ENCODE peak calls at places on chromosome 13, in seven cellular contexts. E, S, Q, X, N, T and D are unnamed samples.

GRCh38 chr13:51770681-51771417 is 33.1 kb downstream of the DHRS12 start:
- DNase-seq in E (peak; percentile 52), S (no peak), Q (no peak), X (no peak), N (no peak), T (no peak), D (no peak)

GRCh38 chr13:41420146-41420545 is 37.2 kb upstream of the RGCC start:
- DNase-seq in E (no peak), S (no peak), Q (no peak), X (no peak), N (no peak), T (no peak), D (no peak)

GRCh38 chr13:109843695-109844094 is 57.3 kb upstream of the IRS2 start:
- DNase-seq in E (no peak), S (no peak), Q (no peak), X (no peak), N (no peak), T (no peak), D (no peak)

GRCh38 chr13:51643114-51643881 is 59.0 kb downstream of the WDFY2 start:
- DNase-seq in E (no peak), S (peak; percentile 39), Q (no peak), X (no peak), N (no peak), T (peak; percentile 94), D (no peak)

GRCh38 chr13:105530468-105530867 is 1005.0 kb downstream of the EFNB2 start:
- DNase-seq in E (no peak), S (no peak), Q (no peak), X (no peak), N (no peak), T (no peak), D (no peak)

GRCh38 chr13:110109910-110110309 is 197.0 kb downstream of the COL4A1 start:
- DNase-seq in E (peak; percentile 26), S (no peak), Q (no peak), X (no peak), N (no peak), T (peak; percentile 90), D (no peak)

GRCh38 chr13:58680115-58680514 is 1048.6 kb downstream of the PCDH17 start:
- DNase-seq in E (no peak), S (no peak), Q (no peak), X (no peak), N (no peak), T (no peak), D (no peak)

GRCh38 chr13:48233886-48234488 is 981 bp downstream of the ITM2B start:
- DNase-seq in E (no peak), S (no peak), Q (no peak), X (no peak), N (no peak), T (no peak), D (peak; percentile 22)

GRCh38 chr13:37666036-37666435 is 67.5 kb upstream of the POSTN start:
- DNase-seq in E (no peak), S (no peak), Q (no peak), X (no peak), N (no peak), T (no peak), D (no peak)

GRCh38 chr13:112246731-112247470 is 129.3 kb upstream of the SPACA7 start:
- DNase-seq in E (no peak), S (no peak), Q (no peak), X (no peak), N (no peak), T (no peak), D (no peak)

GRCh38 chr13:108645376-108645775 is 16.0 kb downstream of the MYO16 start:
- DNase-seq in E (no peak), S (no peak), Q (no peak), X (no peak), N (no peak), T (no peak), D (no peak)

GRCh38 chr13:112842343-112842856 is 126.6 kb upstream of the MCF2L start:
- DNase-seq in E (no peak), S (no peak), Q (no peak), X (no peak), N (no peak), T (peak; percentile 61), D (no peak)

GRCh38 chr13:30034448-30034795 is 184.0 kb upstream of the UBL3 start:
- DNase-seq in E (no peak), S (no peak), Q (no peak), X (no peak), N (no peak), T (no peak), D (no peak)

GRCh38 chr13:45258339-45258685 is 57.5 kb upstream of the KCTD4 start:
- DNase-seq in E (no peak), S (peak; percentile 10), Q (no peak), X (peak; percentile 55), N (no peak), T (no peak), D (no peak)

GRCh38 chr13:51152713-51153112 is 41.6 kb upstream of the C13orf42 start:
- DNase-seq in E (no peak), S (no peak), Q (no peak), X (no peak), N (no peak), T (peak; percentile 69), D (no peak)

GRCh38 chr13:76314495-76314894 is 571.7 kb downstream of the KCTD12 start:
- DNase-seq in E (no peak), S (no peak), Q (no peak), X (no peak), N (no peak), T (no peak), D (no peak)

GRCh38 chr13:44667950-44668349 is 91.8 kb upstream of the TSC22D1 start:
- DNase-seq in E (no peak), S (no peak), Q (no peak), X (no peak), N (no peak), T (no peak), D (no peak)

GRCh38 chr13:51801631-51802099 is 2.3 kb downstream of the DHRS12 start:
- DNase-seq in E (peak; percentile 93), S (no peak), Q (peak; percentile 79), X (peak; percentile 90), N (peak; percentile 80), T (no peak), D (peak; percentile 87)

GRCh38 chr13:100131863-100132574 is 43.1 kb downstream of the PCCA start:
- DNase-seq in E (no peak), S (peak; percentile 32), Q (no peak), X (no peak), N (no peak), T (peak; percentile 96), D (no peak)

GRCh38 chr13:25421602-25422001 is 49.8 kb downstream of the ATP8A2 start:
- DNase-seq in E (no peak), S (peak; percentile 21), Q (no peak), X (no peak), N (no peak), T (no peak), D (no peak)

GRCh38 chr13:44576396-44577235 is 486 bp upstream of the TSC22D1 start:
- DNase-seq in E (peak; percentile 41), S (no peak), Q (no peak), X (peak; percentile 52), N (peak; percentile 40), T (no peak), D (peak; percentile 7)

GRCh38 chr13:26561636-26562537 is 4.4 kb downstream of the WASF3 start:
- DNase-seq in E (no peak), S (peak; percentile 35), Q (no peak), X (no peak), N (no peak), T (peak; percentile 53), D (no peak)

GRCh38 chr13:81927347-81927746 is 1586.4 kb upstream of the SPRY2 start:
- DNase-seq in E (no peak), S (peak; percentile 5), Q (no peak), X (no peak), N (no peak), T (no peak), D (no peak)

GRCh38 chr13:41568990-41569387 is 111.6 kb downstream of the RGCC start:
- DNase-seq in E (no peak), S (no peak), Q (no peak), X (no peak), N (no peak), T (no peak), D (peak; percentile 48)

GRCh38 chr13:91346848-91347211 is 657 bp upstream of the MIR17HG start:
- DNase-seq in E (peak; percentile 55), S (no peak), Q (peak; percentile 27), X (no peak), N (peak; percentile 44), T (no peak), D (peak; percentile 21)

GRCh38 chr13:103539265-103539664 is 473.0 kb upstream of the SLC10A2 start:
- DNase-seq in E (no peak), S (no peak), Q (peak; percentile 27), X (no peak), N (no peak), T (no peak), D (no peak)
- H3K27ac ChIP-seq in E (no peak overlapping the region), S (no peak overlapping the region), Q (no peak overlapping the region), X (no peak overlapping the region), N (no peak overlapping the region), T (no peak overlapping the region), D (no peak overlapping the region)

GRCh38 chr13:49587311-49587847 is 2.0 kb upstream of the RCBTB1 start:
- DNase-seq in E (no peak), S (peak; percentile 80), Q (no peak), X (no peak), N (no peak), T (peak; percentile 47), D (no peak)

GRCh38 chr13:49585220-49586157 is at the start of gene RCBTB1:
- DNase-seq in E (peak; percentile 84), S (peak; percentile 52), Q (peak; percentile 50), X (peak; percentile 78), N (peak; percentile 79), T (peak; percentile 24), D (peak; percentile 74)

GRCh38 chr13:49580980-49581680 is 4.2 kb downstream of the RCBTB1 start:
- DNase-seq in E (no peak), S (no peak), Q (no peak), X (no peak), N (no peak), T (no peak), D (no peak)

GRCh38 chr13:49584771-49585182 is 581 bp downstream of the RCBTB1 start:
- DNase-seq in E (no peak), S (no peak), Q (no peak), X (no peak), N (no peak), T (no peak), D (no peak)

GRCh38 chr13:49586717-49587116 is 1.4 kb upstream of the RCBTB1 start:
- DNase-seq in E (no peak), S (peak; percentile 29), Q (no peak), X (no peak), N (no peak), T (no peak), D (no peak)
- H3K27ac ChIP-seq in E (peak overlapping the region; percentile 88), S (peak overlapping the region; percentile 69), Q (peak overlapping the region; percentile 92), X (no peak overlapping the region), N (no peak overlapping the region), T (peak overlapping the region; percentile 59), D (no peak overlapping the region)

GRCh38 chr13:20227288-20227687 is 4.8 kb downstream of the GJB6 start:
- DNase-seq in E (no peak), S (no peak), Q (no peak), X (no peak), N (no peak), T (no peak), D (no peak)
- H3K27ac ChIP-seq in E (no peak overlapping the region), S (no peak overlapping the region), Q (no peak overlapping the region), X (no peak overlapping the region), N (no peak overlapping the region), T (no peak overlapping the region), D (no peak overlapping the region)

DNA sequence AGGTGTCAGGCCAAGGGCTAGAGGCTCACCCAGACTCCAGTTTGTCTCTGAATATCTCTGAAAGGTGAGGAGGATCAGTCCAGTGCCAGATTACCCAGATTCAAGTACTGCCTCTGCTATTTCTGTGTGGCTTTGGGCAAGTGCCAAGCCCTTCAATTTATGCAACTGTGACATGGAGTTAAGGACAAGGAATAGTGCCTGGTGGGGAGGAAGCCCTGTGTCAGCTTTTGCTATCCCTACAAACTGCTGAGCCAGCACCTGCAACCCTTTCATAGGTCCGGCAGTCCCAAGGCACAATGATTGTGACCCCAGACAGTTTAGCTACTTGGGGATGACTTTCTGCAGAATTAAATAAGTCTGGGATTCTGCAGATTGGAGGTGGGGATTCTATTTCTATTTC is 123.0 kb downstream of the KL start:
- DNase-seq in E (peak; percentile 62), S (no peak), Q (no peak), X (no peak), N (no peak), T (no peak), D (no peak)
- H3K27ac ChIP-seq in E (no peak overlapping the region), S (no peak overlapping the region), Q (peak overlapping the region; percentile 58), X (no peak overlapping the region), N (no peak overlapping the region), T (no peak overlapping the region), D (no peak overlapping the region)